ENCODE peak calls at places on chromosomes 5 and 9, in six cellular contexts. G, N, P, I, S and C are unnamed samples.

GRCh38 chr5:180090769-180091546 is 19.4 kb upstream of the RNF130 start:
- DNase-seq in S (peak; percentile 56), I (peak; percentile 43), N (no peak), P (peak; percentile 57), G (no peak), C (no peak)

GRCh38 chr5:141567513-141568117 is 51.2 kb downstream of the DIAPH1 start:
- DNase-seq in G (no peak), S (peak; percentile 52), N (no peak), P (no peak), I (no peak), C (no peak)

GRCh38 chr9:10562581-10563343 is 50.0 kb downstream of the PTPRD start:
- DNase-seq in S (no peak), P (no peak), G (no peak), N (no peak), I (no peak), C (no peak)

GRCh38 chr5:14777932-14778788 is 93.4 kb downstream of the ANKH start:
- DNase-seq in I (no peak), N (no peak), S (no peak), P (no peak), G (no peak), C (no peak)

GRCh38 chr9:126514037-126514821 is 99.5 kb upstream of the LMX1B start:
- DNase-seq in N (peak; percentile 54), S (peak; percentile 74), I (peak; percentile 63), G (no peak), P (peak; percentile 86), C (no peak)

GRCh38 chr9:18668944-18669343 is 195.0 kb downstream of the ADAMTSL1 start:
- DNase-seq in G (no peak), I (no peak), N (no peak), P (no peak), S (no peak), C (no peak)

GRCh38 chr9:967851-968641 is 8.4 kb upstream of the DMRT3 start:
- DNase-seq in G (no peak), P (no peak), S (peak; percentile 19), I (no peak), N (no peak), C (no peak)

GRCh38 chr5:72608297-72608696 is 101.1 kb upstream of the ZNF366 start:
- DNase-seq in P (no peak), I (no peak), G (peak; percentile 31), N (no peak), S (no peak), C (no peak)

GRCh38 chr9:109311281-109311680 is 9.6 kb downstream of the EPB41L4B start:
- DNase-seq in G (no peak), P (no peak), I (no peak), N (no peak), S (peak; percentile 35), C (no peak)

GRCh38 chr5:120621339-120621738 is 157.2 kb downstream of the PRR16 start:
- DNase-seq in S (no peak), P (no peak), G (no peak), N (no peak), I (no peak), C (no peak)

GRCh38 chr9:79224672-79225433 is 346.9 kb upstream of the TLE4 start:
- DNase-seq in G (peak; percentile 88), N (no peak), P (no peak), S (peak; percentile 95), I (no peak), C (peak; percentile 43)

GRCh38 chr5:27403248-27403882 is 365.0 kb upstream of the CDH9 start:
- DNase-seq in I (peak; percentile 3), N (no peak), S (peak; percentile 5), G (no peak), P (no peak), C (no peak)